ENCODE peak calls at places on chromosomes 7 and 10, in eight cellular contexts. X is suprapubic skin, S is sigmoid colon, F is K562, V is GM12891, E is HCT116, R is GM12892, I is breast epithelium. A is an unnamed sample.

GRCh38 chr7:128827248-128827958 is 2.8 kb upstream of the FLNC start:
- DNase-seq in X (no peak), S (peak), F (peak), V (no peak), E (peak), R (no peak), I (no peak), A (no peak)

GRCh38 chr10:124601431-124602120 is 140.0 kb downstream of the LHPP start:
- DNase-seq in X (no peak), S (no peak), F (no peak), V (no peak), E (no peak), R (no peak), I (no peak), A (no peak)

GRCh38 chr10:58516118-58516517 is 3.4 kb downstream of the BICC1 start:
- DNase-seq in X (no peak), S (no peak), F (no peak), V (no peak), E (no peak), R (no peak), I (no peak), A (no peak)

GRCh38 chr7:90455163-90456030 is 14.0 kb upstream of the PTTG1IP2 start:
- DNase-seq in X (no peak), S (no peak), F (peak), V (peak), E (peak), R (no peak), I (no peak), A (no peak)

GRCh38 chr7:30727061-30727945 is 24.6 kb upstream of the INMT start:
- DNase-seq in X (no peak), S (no peak), F (no peak), V (peak), E (no peak), R (no peak), I (no peak), A (no peak)

GRCh38 chr7:133477786-133478185 is 224.9 kb downstream of the EXOC4 start:
- DNase-seq in X (no peak), S (no peak), F (no peak), V (no peak), E (no peak), R (no peak), I (no peak), A (no peak)

GRCh38 chr7:68364871-68365625 is 1233.2 kb upstream of the AUTS2 start:
- DNase-seq in X (no peak), S (no peak), F (no peak), V (no peak), E (no peak), R (no peak), I (no peak), A (no peak)

GRCh38 chr10:5827841-5828240 is 14.6 kb upstream of the GDI2 start:
- DNase-seq in X (no peak), S (peak), F (no peak), V (no peak), E (no peak), R (no peak), I (no peak), A (no peak)

GRCh38 chr10:125627646-125628045 is 55.3 kb downstream of the TEX36 start:
- DNase-seq in X (no peak), S (no peak), F (no peak), V (no peak), E (no peak), R (no peak), I (no peak), A (no peak)

GRCh38 chr7:55130554-55131198 is 111.9 kb downstream of the EGFR start:
- DNase-seq in X (no peak), S (peak), F (no peak), V (no peak), E (no peak), R (no peak), I (no peak), A (no peak)

GRCh38 chr10:84291389-84291788 is 37.0 kb upstream of the CCSER2 start:
- DNase-seq in X (no peak), S (no peak), F (peak), V (no peak), E (no peak), R (no peak), I (no peak), A (no peak)

GRCh38 chr10:89793649-89794254 is 92.4 kb downstream of the KIF20B start:
- DNase-seq in X (no peak), S (no peak), F (peak), V (peak), E (peak), R (no peak), I (no peak), A (no peak)

GRCh38 chr10:113087082-113088029 is 137.3 kb downstream of the TCF7L2 start:
- DNase-seq in X (no peak), S (peak), F (peak), V (no peak), E (peak), R (no peak), I (no peak), A (no peak)
- TF ChIP-seq POLR2AphosphoS5 in X (peak), S (peak), F (no peak), V (no peak), E (peak), R (no peak), I (peak), A (peak)

DNA sequence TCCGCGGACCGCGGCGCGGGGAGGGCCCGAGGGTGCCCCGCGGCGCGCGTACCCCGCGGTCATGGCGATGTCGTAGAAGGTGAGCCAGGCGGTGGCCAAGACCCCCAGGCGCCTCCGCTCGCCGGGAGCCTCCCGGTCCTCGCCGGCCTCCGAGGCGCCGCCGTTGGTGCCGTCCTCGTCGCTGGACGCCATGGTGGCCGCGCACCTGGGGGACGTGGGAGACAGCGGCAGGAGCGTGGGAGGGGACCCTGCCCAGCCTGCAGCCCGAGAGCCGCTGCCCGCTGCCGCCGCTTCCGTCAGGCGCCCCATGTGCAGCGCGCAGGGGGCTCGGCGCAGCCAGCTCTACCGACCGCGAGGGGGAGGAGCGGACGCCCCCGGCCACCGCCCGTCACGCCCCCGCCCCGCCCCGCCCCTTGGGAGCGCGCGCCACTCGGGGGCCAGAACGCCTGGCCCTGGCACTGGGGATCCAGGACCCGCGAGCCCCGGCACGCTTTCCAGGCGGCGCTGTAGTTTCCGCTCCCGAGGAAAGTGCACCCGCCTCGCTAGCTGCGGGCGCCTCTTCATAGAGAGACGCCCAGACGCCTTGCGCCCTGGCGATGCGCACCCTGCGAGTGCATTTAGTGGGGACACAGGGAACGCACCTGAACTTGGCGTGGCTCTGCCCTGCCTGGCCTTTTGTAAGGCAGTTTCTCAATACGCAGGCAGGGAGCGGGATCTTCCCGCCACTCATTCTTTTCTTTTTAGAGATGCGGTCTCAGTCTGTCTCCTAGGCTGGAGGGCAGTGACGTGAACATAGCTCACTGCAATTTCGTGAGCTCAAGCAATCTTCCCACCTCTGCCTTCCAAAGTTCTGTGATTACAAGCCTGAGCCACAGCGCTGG is at the start of gene HACD1:
- DNase-seq in X (peak), S (peak), F (peak), V (peak), E (peak), R (peak), I (peak), A (peak)
- TF ChIP-seq POLR2A in X (no peak), S (peak), F (no peak), V (no peak), E (peak), R (no peak), I (no peak), A (no peak)

DNA sequence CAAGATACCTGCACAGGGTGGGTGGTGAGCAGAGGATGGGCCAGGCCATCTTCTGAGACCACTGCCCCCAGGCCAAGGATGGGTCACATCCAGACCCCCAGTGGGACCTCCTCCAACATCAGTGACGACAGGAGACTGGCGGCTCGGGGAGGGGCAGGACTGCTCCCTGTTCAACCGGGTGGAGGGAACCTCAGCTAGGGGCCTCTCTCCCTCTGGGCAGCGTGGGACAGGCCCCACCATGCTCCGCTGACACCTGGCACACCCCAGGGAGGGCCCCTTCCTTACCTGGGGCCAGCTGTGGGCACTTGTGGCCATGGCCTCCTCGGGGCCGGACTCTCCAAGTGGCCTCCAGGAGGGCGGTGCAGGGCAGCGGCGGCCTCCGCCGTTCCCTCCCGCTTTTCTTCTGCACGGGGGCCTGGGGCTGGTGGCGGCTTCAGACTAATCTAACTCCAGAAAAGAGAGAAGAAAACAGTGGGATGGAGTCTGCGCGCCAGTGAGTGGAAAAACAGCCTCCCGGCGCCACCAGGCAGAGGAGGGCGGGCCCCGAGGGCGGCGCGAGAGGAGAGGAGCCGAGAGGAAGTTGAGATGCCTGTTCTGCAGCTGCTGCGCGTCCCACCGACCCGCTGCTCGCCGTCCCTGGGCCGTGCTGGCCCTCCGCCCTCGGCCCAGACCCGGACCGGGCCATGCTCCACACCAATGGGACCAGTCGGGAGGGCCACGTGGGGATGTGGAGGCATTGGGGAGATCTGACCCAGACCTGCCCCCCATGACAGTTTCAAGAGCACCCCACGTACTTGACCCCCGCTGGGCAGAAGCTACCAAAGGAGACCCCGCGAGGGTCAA is at the start of gene CALHM2:
- DNase-seq in X (peak), S (peak), F (no peak), V (peak), E (no peak), R (peak), I (no peak), A (no peak)
- TF ChIP-seq POLR2AphosphoS5 in X (no peak), S (no peak), F (no peak), V (peak), E (peak), R (no peak), I (no peak), A (peak)

GRCh38 chr7:100894860-100895700 is 608 bp downstream of the ACHE start:
- DNase-seq in X (no peak), S (peak), F (peak), V (no peak), E (no peak), R (no peak), I (no peak), A (no peak)
- TF ChIP-seq POLR2A in X (no peak), S (no peak), F (no peak), V (no peak), E (no peak), R (no peak), I (no peak), A (no peak)

DNA sequence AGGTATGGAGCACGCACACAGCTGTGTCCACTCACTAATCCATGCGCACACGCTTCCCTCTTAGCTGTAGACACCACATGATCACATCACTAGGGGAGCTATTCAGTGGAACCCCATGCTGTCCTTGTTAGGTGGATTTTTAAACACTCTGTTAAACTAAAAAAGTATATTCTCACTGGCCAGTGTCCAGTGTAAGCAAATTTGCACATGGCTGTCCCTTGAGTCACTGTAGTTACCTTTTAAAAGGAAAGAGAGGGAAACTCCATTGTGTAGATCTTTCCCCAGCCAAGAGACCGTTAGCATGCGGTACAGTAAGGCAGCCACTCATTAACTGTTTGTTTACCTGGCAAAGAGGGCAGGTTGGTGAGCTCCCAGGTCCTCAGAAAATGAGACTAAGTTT is 81.6 kb upstream of the INSYN2A start:
- DNase-seq in X (no peak), S (no peak), F (no peak), V (no peak), E (no peak), R (no peak), I (no peak), A (no peak)
- TF ChIP-seq POLR2AphosphoS5 in X (no peak), S (no peak), F (no peak), V (no peak), E (no peak), R (no peak), I (no peak), A (no peak)

GRCh38 chr10:13144814-13145213 is 16.5 kb upstream of the MCM10 start:
- DNase-seq in X (no peak), S (no peak), F (no peak), V (no peak), E (no peak), R (no peak), I (no peak), A (no peak)

GRCh38 chr10:13152286-13152685 is 9.1 kb upstream of the MCM10 start:
- DNase-seq in X (no peak), S (no peak), F (no peak), V (no peak), E (no peak), R (no peak), I (no peak), A (no peak)

GRCh38 chr10:13140627-13141190 is 20.6 kb upstream of the MCM10 start:
- DNase-seq in X (no peak), S (no peak), F (no peak), V (no peak), E (no peak), R (no peak), I (no peak), A (no peak)

GRCh38 chr10:13143761-13144160 is 17.6 kb upstream of the MCM10 start:
- DNase-seq in X (no peak), S (no peak), F (no peak), V (no peak), E (no peak), R (no peak), I (no peak), A (no peak)

DNA sequence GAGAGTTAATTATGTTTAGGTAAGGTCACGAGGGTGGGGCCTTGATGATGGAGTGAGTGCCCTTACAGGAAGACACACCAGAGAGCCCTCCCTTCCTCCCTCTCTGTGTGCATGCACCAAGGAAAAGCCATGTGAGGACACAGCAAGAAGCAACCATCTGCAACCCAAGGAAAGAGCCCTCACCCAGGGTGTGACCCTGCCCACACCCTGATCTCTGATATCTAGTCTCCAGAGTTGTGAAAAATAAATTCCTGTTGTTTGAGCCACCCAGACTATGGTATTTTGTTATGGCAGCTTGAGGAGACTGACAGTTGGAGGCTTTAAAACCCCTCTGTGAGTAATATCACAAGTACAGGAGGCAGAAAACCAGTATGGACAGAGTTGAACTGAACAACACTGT is 15.0 kb upstream of the MCM10 start:
- DNase-seq in X (no peak), S (no peak), F (no peak), V (no peak), E (no peak), R (no peak), I (no peak), A (no peak)
- TF ChIP-seq POLR2A in X (no peak), S (no peak), F (no peak), V (no peak), E (no peak), R (no peak), I (no peak), A (no peak)

DNA sequence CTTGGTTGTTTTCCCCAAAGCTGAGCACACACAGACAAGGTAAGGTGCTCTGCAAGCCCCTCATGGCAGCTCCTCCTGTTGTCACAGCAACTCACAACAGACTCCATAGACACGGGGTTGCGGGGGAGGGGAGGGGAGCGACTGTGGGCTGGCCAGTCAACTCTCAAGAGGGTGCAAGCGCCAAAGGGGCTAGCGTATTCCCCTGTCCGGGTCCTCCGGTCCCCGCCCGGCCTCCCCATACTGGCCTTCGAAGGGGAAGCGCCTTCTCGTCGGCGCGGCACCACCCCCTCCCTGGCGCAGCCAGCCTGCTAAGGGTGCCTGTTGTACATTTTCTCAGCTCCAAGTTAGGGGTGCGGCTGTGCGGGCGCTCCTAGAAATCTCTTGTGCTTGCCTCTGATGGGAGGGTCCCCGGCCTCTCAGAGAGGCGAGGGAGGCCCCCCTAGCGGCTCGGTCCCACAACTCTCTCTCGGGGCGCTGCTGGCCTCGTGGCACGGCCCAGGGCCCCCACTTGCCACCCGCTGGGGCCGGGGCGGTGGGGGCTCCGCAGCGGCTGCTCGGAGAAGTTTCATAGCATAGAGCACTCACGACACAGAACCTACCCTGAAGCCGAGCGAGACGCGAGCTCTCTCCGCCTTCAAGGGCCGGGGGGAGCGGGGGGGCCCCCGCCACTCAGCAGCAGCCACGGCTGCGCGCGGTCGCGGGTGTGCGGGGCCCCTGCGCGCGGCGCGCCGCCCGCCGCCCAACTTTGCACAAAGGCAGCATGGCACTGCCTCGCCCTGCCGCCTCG is 420 bp downstream of the RHOBTB1 start:
- DNase-seq in X (peak), S (peak), F (peak), V (peak), E (peak), R (no peak), I (peak), A (peak)
- TF ChIP-seq POLR2AphosphoS5 in X (no peak), S (peak), F (no peak), V (no peak), E (no peak), R (no peak), I (no peak), A (no peak)